ENCODE peak calls at places on chromosomes 3 and 15, in eight cellular contexts. O is activated CD4-positive, alpha-beta T cell treated with anti-CD3 and anti-CD28 coated beads, Interleukin-2, amount 50 U/mL, for 24 hours; C is IMR-90; Z is stimulated activated CD4-positive, alpha-beta T cell treated with anti-CD3 and anti-CD28 coated beads, Interleukin-15, amount 100 ng/mL, for 1 hour; R is H54; X is NCI-H460; N is AML-193; H is Caki2. A is an unnamed sample.
A peak's percentile ranks its signal among the peaks of the same experiment; 100 is the strongest.

GRCh38 chr3:157290761-157291160 is 130.8 kb upstream of the CCNL1 start:
- DNase-seq in O (no peak), H (no peak), C (peak; percentile 63), R (peak; percentile 9), X (no peak), N (no peak), Z (no peak), A (no peak)

GRCh38 chr15:73630796-73631471 is 2.3 kb downstream of the NPTN start:
- DNase-seq in N (no peak), H (no peak), Z (no peak), X (no peak), O (no peak), C (no peak), R (no peak), A (no peak)

GRCh38 chr3:37377670-37378069 is 203.3 kb upstream of the LRRFIP2 start:
- DNase-seq in O (no peak), Z (no peak), H (no peak), R (no peak), C (no peak), N (no peak), X (no peak), A (no peak)

GRCh38 chr15:65926459-65926858 is 57.2 kb downstream of the RAB11A start:
- DNase-seq in X (no peak), Z (no peak), H (no peak), R (no peak), O (no peak), N (no peak), C (no peak), A (no peak)

GRCh38 chr3:26621891-26622633 is 510 bp upstream of the LRRC3B start:
- DNase-seq in R (no peak), X (no peak), O (no peak), N (no peak), H (no peak), C (no peak), Z (no peak), A (no peak)

GRCh38 chr3:149784064-149784704 is 8.2 kb downstream of the ANKUB1 start:
- DNase-seq in O (no peak), H (peak; percentile 85), N (no peak), C (peak; percentile 34), X (no peak), Z (no peak), R (no peak), A (no peak)

GRCh38 chr3:43346990-43347749 is 60.8 kb downstream of the SNRK start:
- DNase-seq in Z (no peak), C (peak; percentile 21), X (no peak), R (no peak), O (no peak), H (no peak), N (no peak), A (no peak)

GRCh38 chr3:21654662-21655061 is 96.3 kb downstream of the ZNF385D start:
- DNase-seq in N (no peak), X (no peak), Z (no peak), R (no peak), C (peak; percentile 78), O (no peak), H (no peak), A (no peak)

GRCh38 chr3:60045686-60046085 is 995.9 kb upstream of the CFAP20DC start:
- DNase-seq in C (no peak), R (no peak), H (no peak), Z (no peak), O (no peak), N (no peak), X (no peak), A (no peak)

GRCh38 chr3:139588450-139588849 is 48.9 kb upstream of the RBP1 start:
- DNase-seq in H (no peak), C (no peak), Z (no peak), O (no peak), N (peak; percentile 24), R (no peak), X (no peak), A (no peak)

GRCh38 chr15:25863067-25863967 is at the start of gene ATP10A:
- DNase-seq in X (no peak), O (peak; percentile 50), R (no peak), C (peak; percentile 71), H (peak; percentile 25), N (no peak), Z (no peak), A (no peak)

GRCh38 chr3:151228291-151229125 is 25.5 kb upstream of the GPR171 start:
- DNase-seq in O (no peak), X (peak; percentile 9), R (no peak), N (no peak), H (peak; percentile 30), C (peak; percentile 95), Z (no peak), A (no peak)

GRCh38 chr3:13715961-13716360 is 163.9 kb downstream of the WNT7A start:
- DNase-seq in X (no peak), Z (no peak), O (no peak), N (no peak), C (no peak), H (no peak), R (no peak), A (no peak)

GRCh38 chr3:14256561-14257342 is 78.1 kb downstream of the LSM3 start:
- DNase-seq in C (no peak), H (peak; percentile 47), Z (no peak), R (no peak), O (no peak), X (no peak), N (no peak), A (no peak)

GRCh38 chr3:139339219-139339906 is 4.5 kb upstream of the MRPS22 start:
- DNase-seq in X (no peak), H (no peak), O (no peak), C (peak; percentile 6), Z (no peak), N (no peak), R (no peak), A (no peak)